ENCODE peak calls at places on chromosomes 7 and 10, in six cellular contexts. Q, X, V, E, M and F are unnamed samples.

GRCh38 chr10:97849101-97849490 is 547 bp upstream of the GOLGA7B start:
- DNase-seq in Q (peak), X (no peak), V (no peak), E (no peak), M (no peak), F (no peak)

GRCh38 chr10:37975407-37975991 is 948 bp downstream of the ZNF25 start:
- DNase-seq in Q (peak), X (no peak), V (no peak), E (no peak), M (no peak), F (no peak)

GRCh38 chr10:42980553-42981357 is 96.1 kb upstream of the RET start:
- DNase-seq in Q (no peak), X (no peak), V (peak), E (peak), M (no peak), F (no peak)

GRCh38 chr10:19915125-19915524 is 98.9 kb downstream of the PLXDC2 start:
- DNase-seq in Q (no peak), X (no peak), V (no peak), E (no peak), M (no peak), F (no peak)

GRCh38 chr7:99820408-99821027 is 7.3 kb upstream of the CYP3A43 start:
- DNase-seq in Q (no peak), X (no peak), V (no peak), E (no peak), M (no peak), F (no peak)

GRCh38 chr10:47264797-47265281 is 35.2 kb upstream of the GDF10 start:
- DNase-seq in Q (no peak), X (no peak), V (no peak), E (no peak), M (no peak), F (no peak)

GRCh38 chr7:100856871-100857282 is 4.4 kb downstream of the SLC12A9 start:
- DNase-seq in Q (peak), X (no peak), V (no peak), E (no peak), M (no peak), F (no peak)

GRCh38 chr10:97882142-97883091 is 32.8 kb downstream of the GOLGA7B start:
- DNase-seq in Q (no peak), X (no peak), V (no peak), E (peak), M (peak), F (no peak)

GRCh38 chr7:102220929-102221850 is 65.5 kb upstream of the SH2B2 start:
- DNase-seq in Q (no peak), X (no peak), V (no peak), E (no peak), M (no peak), F (no peak)

GRCh38 chr10:53836638-53837037 is 964.4 kb downstream of the PCDH15 start:
- DNase-seq in Q (no peak), X (no peak), V (no peak), E (no peak), M (no peak), F (no peak)

GRCh38 chr10:52563361-52563760 is 209.2 kb downstream of the MBL2 start:
- DNase-seq in Q (no peak), X (no peak), V (no peak), E (no peak), M (no peak), F (no peak)

GRCh38 chr10:2232479-2232878 is 495.2 kb upstream of the ADARB2 start:
- DNase-seq in Q (peak), X (no peak), V (no peak), E (no peak), M (no peak), F (no peak)

GRCh38 chr10:8112942-8113442 is 58.5 kb downstream of the GATA3 start:
- DNase-seq in Q (no peak), X (no peak), V (no peak), E (no peak), M (no peak), F (no peak)

GRCh38 chr10:94680544-94680943 is 3.0 kb upstream of the CYP2C18 start:
- DNase-seq in Q (no peak), X (no peak), V (no peak), E (no peak), M (no peak), F (no peak)

GRCh38 chr10:94683214-94684054 is at the start of gene CYP2C18:
- DNase-seq in Q (peak), X (no peak), V (no peak), E (no peak), M (no peak), F (no peak)

GRCh38 chr10:94673614-94674321 is 9.8 kb upstream of the CYP2C18 start:
- DNase-seq in Q (no peak), X (no peak), V (no peak), E (no peak), M (no peak), F (no peak)

GRCh38 chr10:94678475-94678874 is 5.1 kb upstream of the CYP2C18 start:
- DNase-seq in Q (no peak), X (no peak), V (no peak), E (no peak), M (no peak), F (no peak)

GRCh38 chr10:94677691-94678090 is 5.8 kb upstream of the CYP2C18 start:
- DNase-seq in Q (peak), X (no peak), V (no peak), E (peak), M (peak), F (no peak)
- TF ChIP-seq CTCF in Q (peak), X (no peak), V (no peak), E (peak), M (no peak), F (no peak)

DNA sequence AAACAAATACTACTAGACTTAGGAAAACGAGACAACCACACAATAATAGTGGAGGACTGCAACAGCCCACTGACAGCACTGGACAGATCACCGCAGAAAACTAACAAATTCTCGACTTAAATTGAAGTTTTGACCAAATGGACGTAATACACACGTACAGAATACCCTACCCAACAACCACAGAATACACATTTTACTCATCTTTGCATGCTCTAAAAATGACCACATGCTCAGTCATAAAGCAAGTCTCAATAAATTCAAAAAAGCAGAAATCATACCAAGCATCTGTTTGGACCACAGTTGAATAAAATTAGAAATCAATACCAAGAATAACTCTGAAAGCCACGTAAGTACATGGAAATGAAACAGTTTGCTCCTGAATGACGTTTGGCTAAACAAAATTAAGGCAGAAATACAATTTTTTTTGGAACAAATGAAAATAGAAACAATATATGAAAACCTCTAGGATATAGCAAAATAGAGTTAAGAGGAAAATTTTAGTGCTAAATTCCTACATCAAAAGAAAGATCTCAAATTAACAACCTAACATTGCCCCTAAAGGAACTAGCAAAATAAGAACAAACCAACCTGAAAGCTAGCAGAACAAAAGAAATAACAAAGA is 30.6 kb downstream of the MAPK8 start:
- DNase-seq in Q (no peak), X (no peak), V (no peak), E (no peak), M (no peak), F (no peak)
- TF ChIP-seq POLR2AphosphoS5 in Q (no peak), X (no peak), V (no peak), E (no peak), M (no peak), F (no peak)

DNA sequence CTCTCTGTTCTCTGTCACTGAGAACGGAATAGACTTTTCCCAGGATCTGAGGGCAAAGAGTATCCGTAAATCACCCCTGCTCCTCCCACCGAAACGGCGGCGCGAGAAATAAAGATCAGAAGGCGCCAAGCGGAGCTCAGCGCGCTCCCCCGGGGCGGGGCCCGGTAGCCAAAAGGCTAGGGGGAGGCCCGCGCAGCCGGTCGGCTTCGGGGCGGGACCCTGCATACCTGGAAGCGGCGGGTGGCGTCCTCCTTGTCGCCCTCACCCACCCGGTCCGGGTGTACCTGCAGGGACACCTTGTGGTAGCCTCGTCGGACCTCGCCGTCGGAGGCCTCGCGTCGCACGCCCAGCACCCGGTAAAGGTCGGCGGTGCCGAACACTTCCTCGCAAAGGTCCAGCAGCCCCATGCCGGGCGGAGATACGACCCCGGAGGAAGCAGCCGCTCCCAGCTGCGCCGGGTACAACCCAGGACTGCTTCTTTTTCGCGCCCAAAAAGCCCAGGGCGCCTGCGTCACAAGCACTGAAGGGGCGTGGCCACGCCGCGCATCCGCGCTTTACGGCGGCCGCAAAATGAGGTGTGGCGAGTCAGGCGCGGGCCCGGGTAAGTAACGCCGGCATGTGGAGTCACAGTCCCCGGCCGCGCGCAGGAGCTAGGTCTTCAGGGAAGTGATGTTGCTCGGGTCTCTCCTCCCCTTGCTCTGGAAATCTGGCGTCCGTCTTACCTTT is at the start of gene DNAJC9:
- DNase-seq in Q (peak), X (peak), V (peak), E (peak), M (peak), F (peak)
- TF ChIP-seq CTCF in Q (peak), X (peak), V (no peak), E (no peak), M (no peak), F (no peak)

GRCh38 chr10:71675295-71675970 is 44.1 kb downstream of the C10orf105 start:
- DNase-seq in Q (no peak), X (no peak), V (no peak), E (no peak), M (no peak), F (no peak)
- TF ChIP-seq POLR2AphosphoS5 in Q (no peak), X (no peak), V (no peak), E (no peak), M (no peak), F (no peak)

DNA sequence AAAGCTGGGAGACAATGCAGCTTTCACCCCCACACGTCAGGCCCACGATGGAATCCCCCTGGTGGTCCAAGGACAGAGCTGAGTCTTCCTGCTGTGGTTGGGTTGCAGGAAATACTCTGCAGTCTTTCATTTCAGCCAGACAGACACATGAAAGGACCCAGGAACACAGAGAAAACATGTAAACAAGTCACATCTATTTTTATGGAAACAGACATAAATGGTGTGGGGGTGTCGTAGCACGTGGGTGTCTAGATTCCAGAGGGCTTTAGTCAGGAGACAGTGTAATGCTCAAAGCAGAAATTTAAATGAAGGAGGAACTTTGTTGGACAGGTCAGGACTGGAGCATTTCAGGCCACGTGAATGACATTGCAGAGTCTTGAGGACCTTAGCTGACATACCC is 444.6 kb downstream of the SUGCT start:
- DNase-seq in Q (peak), X (no peak), V (no peak), E (no peak), M (no peak), F (no peak)
- TF ChIP-seq CTCF in Q (peak), X (no peak), V (no peak), E (no peak), M (no peak), F (no peak)

GRCh38 chr10:13837966-13838365 is 251.2 kb downstream of the PRPF18 start:
- DNase-seq in Q (no peak), X (no peak), V (no peak), E (no peak), M (no peak), F (no peak)

GRCh38 chr10:13839030-13839429 is 252.3 kb downstream of the PRPF18 start:
- DNase-seq in Q (no peak), X (no peak), V (no peak), E (no peak), M (no peak), F (no peak)

GRCh38 chr10:13831711-13832110 is 244.9 kb downstream of the PRPF18 start:
- DNase-seq in Q (no peak), X (no peak), V (peak), E (no peak), M (no peak), F (no peak)

GRCh38 chr10:13830385-13830784 is 243.6 kb downstream of the PRPF18 start:
- DNase-seq in Q (peak), X (no peak), V (no peak), E (no peak), M (no peak), F (no peak)

GRCh38 chr10:13834581-13835286 is 248.0 kb downstream of the PRPF18 start:
- DNase-seq in Q (peak), X (no peak), V (peak), E (peak), M (no peak), F (no peak)
- TF ChIP-seq POLR2AphosphoS5 in Q (no peak), X (no peak), V (peak), E (no peak), M (no peak), F (no peak)

GRCh38 chr10:107163904-107164861 is at the start of gene SORCS1:
- DNase-seq in Q (peak), X (no peak), V (peak), E (no peak), M (no peak), F (no peak)

GRCh38 chr10:107165007-107165406 is 501 bp upstream of the SORCS1 start:
- DNase-seq in Q (peak), X (no peak), V (no peak), E (no peak), M (no peak), F (no peak)

GRCh38 chr10:107163086-107163880 is 1.2 kb downstream of the SORCS1 start:
- DNase-seq in Q (peak), X (no peak), V (peak), E (no peak), M (no peak), F (no peak)

GRCh38 chr10:107168739-107169138 is 4.2 kb upstream of the SORCS1 start:
- DNase-seq in Q (no peak), X (no peak), V (no peak), E (no peak), M (no peak), F (no peak)

DNA sequence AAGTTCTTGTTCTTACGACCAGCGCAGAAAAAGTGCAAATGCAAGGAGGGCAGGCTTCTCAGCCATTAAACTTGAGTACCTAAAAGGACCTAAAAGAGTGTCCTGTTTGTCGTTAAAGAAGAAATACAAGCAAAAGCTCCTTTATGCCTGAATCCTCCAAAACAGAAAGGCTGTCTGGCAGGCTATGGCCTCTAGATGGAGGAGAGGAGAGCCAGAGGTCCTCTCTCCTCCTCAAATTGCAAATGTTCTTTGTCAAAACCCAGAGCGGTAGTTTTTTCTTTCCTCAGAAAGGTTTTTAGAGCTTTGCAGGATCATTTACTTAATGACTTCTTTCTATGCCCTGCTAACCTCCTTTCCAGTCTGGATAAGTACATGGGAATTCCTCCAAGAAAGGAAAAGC is 1.9 kb upstream of the SORCS1 start:
- DNase-seq in Q (peak), X (no peak), V (no peak), E (no peak), M (no peak), F (no peak)
- TF ChIP-seq CTCF in Q (peak), X (no peak), V (no peak), E (no peak), M (no peak), F (no peak)

GRCh38 chr10:16863766-16864165 is 46.5 kb upstream of the RSU1 start:
- DNase-seq in Q (no peak), X (no peak), V (no peak), E (no peak), M (no peak), F (no peak)

GRCh38 chr10:16870331-16870730 is 53.1 kb upstream of the RSU1 start:
- DNase-seq in Q (no peak), X (no peak), V (no peak), E (no peak), M (no peak), F (no peak)

GRCh38 chr10:16867990-16868389 is 50.8 kb upstream of the RSU1 start:
- DNase-seq in Q (peak), X (no peak), V (no peak), E (no peak), M (no peak), F (no peak)

GRCh38 chr10:16866861-16867260 is 49.6 kb upstream of the RSU1 start:
- DNase-seq in Q (no peak), X (no peak), V (no peak), E (no peak), M (no peak), F (no peak)

DNA sequence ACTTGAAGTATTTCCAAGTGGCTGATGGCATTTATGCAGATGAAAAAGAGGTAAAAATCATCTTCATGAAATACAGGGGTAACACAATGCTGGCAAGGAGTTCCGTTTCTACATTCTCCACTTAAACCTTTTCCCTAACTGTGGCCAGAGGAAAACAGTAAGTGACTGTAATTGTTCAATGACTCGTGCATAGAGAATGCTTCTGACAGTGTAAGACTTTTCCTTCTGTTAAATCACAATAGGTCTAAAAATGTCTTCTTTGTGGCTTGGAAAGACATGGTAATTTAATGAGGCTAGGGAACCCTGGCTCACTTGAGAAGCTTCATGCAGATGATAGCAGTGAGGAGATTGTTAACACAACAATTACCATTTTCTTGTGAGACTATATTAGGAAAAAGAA is 50.3 kb upstream of the RSU1 start:
- DNase-seq in Q (peak), X (no peak), V (no peak), E (no peak), M (peak), F (no peak)
- TF ChIP-seq POLR2AphosphoS5 in Q (no peak), X (no peak), V (no peak), E (no peak), M (no peak), F (no peak)